ENCODE peak calls at places on chromosomes 7 and 10, in six cellular contexts. U, O, M, Y, I and F are unnamed samples.

GRCh38 chr7:7178906-7179305 is 3.4 kb upstream of the C1GALT1 start:
- DNase-seq in U (no peak), Y (no peak), M (no peak), O (no peak), I (peak; percentile 88), F (no peak)

GRCh38 chr10:93437946-93438795 is 44.0 kb downstream of the MYOF start:
- DNase-seq in M (no peak), O (peak; percentile 73), I (peak; percentile 37), Y (no peak), U (no peak), F (no peak)

GRCh38 chr10:61900829-61901783 is at the start of gene ARID5B:
- DNase-seq in M (peak; percentile 74), Y (peak; percentile 76), U (no peak), O (peak; percentile 72), I (peak; percentile 83), F (no peak)

GRCh38 chr10:48579251-48579960 is 25.5 kb downstream of the ARHGAP22 start:
- DNase-seq in O (peak; percentile 72), U (no peak), I (peak; percentile 80), Y (no peak), M (no peak), F (no peak)

GRCh38 chr10:60230892-60231291 is 158.8 kb downstream of the ANK3 start:
- DNase-seq in Y (no peak), I (peak; percentile 51), M (no peak), O (peak; percentile 43), U (no peak), F (no peak)

GRCh38 chr7:49089717-49090116 is 165.4 kb downstream of the CDC14C start:
- DNase-seq in U (no peak), O (no peak), M (no peak), Y (no peak), I (no peak), F (no peak)

GRCh38 chr7:49773082-49773938 is at the start of gene VWC2:
- DNase-seq in O (no peak), M (no peak), I (peak; percentile 5), U (no peak), Y (no peak), F (no peak)

GRCh38 chr10:103197177-103197576 is 4.1 kb upstream of the NT5C2 start:
- DNase-seq in Y (no peak), M (no peak), O (peak; percentile 75), U (no peak), I (peak; percentile 69), F (no peak)

GRCh38 chr7:84025332-84025927 is 169.2 kb downstream of the SEMA3A start:
- DNase-seq in M (no peak), I (peak; percentile 54), U (no peak), O (peak; percentile 94), Y (no peak), F (no peak)

GRCh38 chr7:28802450-28802849 is 155.7 kb downstream of the TRIL start:
- DNase-seq in O (no peak), U (no peak), M (no peak), Y (no peak), I (no peak), F (no peak)

GRCh38 chr7:130379551-130380120 is 658 bp upstream of the CPA1 start:
- DNase-seq in M (no peak), U (no peak), O (no peak), Y (no peak), I (no peak), F (no peak)

GRCh38 chr7:11474902-11475585 is 357.0 kb downstream of the THSD7A start:
- DNase-seq in U (no peak), I (peak; percentile 8), M (no peak), O (no peak), Y (no peak), F (no peak)

DNA sequence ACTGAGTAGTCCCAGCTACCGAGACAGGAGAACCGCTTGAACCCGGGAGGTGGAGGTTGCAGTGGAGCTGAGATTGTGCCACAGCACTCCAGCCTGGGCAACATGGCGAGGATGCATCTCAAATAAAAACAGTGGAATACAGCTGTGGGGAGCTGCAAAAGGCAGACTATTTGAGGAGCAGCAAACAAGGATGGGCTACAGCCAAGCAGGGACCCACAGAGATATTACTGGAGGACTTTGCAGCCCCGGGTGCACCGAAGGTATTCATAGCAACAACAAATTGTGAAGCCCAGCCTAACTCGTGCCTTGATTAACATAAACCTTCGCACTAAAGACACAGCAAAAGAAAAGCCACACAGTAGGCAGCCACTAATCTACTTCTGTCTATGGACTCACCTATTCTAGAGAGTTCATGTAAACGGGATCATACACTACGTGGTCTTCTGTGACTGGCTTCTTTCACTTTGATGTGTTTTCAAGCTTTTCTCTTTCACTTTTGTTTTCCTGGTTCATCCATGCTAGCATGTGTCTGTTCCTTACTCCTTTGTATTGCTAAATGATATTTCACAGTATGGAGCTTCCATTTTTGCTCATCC is 34.0 kb downstream of the PODXL start:
- DNase-seq in U (no peak), M (no peak), O (no peak), I (no peak), Y (no peak), F (no peak)
- H3K4me3 ChIP-seq in U (no peak overlapping the region), M (no peak overlapping the region), O (peak overlapping the region; percentile 27), I (no peak overlapping the region), Y (no peak overlapping the region), F (no peak overlapping the region)

GRCh38 chr10:68105820-68106219 is 3.5 kb upstream of the MYPN start:
- DNase-seq in Y (no peak), U (no peak), M (no peak), O (peak; percentile 78), I (peak; percentile 70), F (no peak)
- H3K4me3 ChIP-seq in Y (no peak overlapping the region), U (no peak overlapping the region), M (no peak overlapping the region), O (peak overlapping the region; percentile 29), I (no peak overlapping the region), F (no peak overlapping the region)

DNA sequence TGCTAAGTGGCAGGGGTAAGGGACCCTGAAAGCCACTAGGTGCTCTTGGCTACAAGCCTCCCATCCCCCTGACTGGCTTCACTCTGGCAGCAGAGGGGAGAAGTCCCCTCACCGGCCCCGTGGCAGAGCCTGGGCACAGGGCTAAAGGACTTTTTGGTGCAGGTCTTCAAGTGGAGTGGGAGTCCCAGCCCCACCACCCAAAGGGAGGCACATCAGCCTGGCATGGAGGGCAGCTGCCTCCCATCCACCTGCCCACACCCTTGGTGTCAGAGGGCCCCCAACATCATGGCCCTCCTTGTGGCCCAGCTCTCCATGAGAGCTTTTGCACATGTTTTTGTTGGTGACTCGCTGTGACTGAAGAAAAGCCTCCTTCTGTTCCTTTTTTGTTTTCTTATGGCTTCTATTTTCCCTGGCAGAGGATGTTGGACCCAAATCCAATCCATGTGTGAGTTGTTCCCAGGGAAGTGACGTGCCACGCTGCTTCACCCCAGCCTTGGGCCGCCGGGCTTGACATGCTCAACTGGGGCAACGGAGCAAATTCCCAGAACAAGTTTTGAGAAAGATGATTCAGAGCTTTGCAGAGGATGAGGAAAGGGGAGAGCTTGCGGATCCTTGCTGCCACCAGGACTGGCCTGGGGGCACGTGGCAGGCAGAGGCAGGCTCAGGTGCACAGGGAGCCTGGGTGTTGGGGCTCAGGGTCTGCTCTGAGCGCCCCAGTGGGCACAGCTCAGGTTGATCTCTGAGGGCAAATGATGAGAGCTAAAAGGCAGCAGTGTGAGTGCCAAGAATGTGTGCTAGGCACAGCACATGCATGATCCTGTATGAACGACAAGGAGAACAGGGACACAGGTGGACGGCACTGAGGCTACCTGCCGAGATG is 1.9 kb upstream of the AEBP1 start:
- DNase-seq in O (peak; percentile 85), I (peak; percentile 90), Y (no peak), U (no peak), M (no peak), F (no peak)
- H3K4me3 ChIP-seq in O (no peak overlapping the region), I (no peak overlapping the region), Y (no peak overlapping the region), U (no peak overlapping the region), M (no peak overlapping the region), F (no peak overlapping the region)

GRCh38 chr10:32939296-32940111 is 18.5 kb downstream of the ITGB1 start:
- DNase-seq in M (no peak), I (peak; percentile 39), Y (no peak), U (no peak), O (no peak), F (no peak)
- H3K4me3 ChIP-seq in M (no peak overlapping the region), I (no peak overlapping the region), Y (no peak overlapping the region), U (no peak overlapping the region), O (no peak overlapping the region), F (no peak overlapping the region)

GRCh38 chr7:104946338-104946737 is 67.7 kb upstream of the KMT2E start:
- DNase-seq in U (no peak), M (peak; percentile 57), O (no peak), Y (no peak), I (peak; percentile 49), F (no peak)

GRCh38 chr7:104950754-104951153 is 63.3 kb upstream of the KMT2E start:
- DNase-seq in I (no peak), O (no peak), M (no peak), U (no peak), Y (no peak), F (no peak)

GRCh38 chr7:104943502-104944343 is 70.3 kb upstream of the KMT2E start:
- DNase-seq in U (peak; percentile 71), M (peak; percentile 80), Y (peak; percentile 75), O (no peak), I (peak; percentile 28), F (no peak)

GRCh38 chr7:104950006-104950405 is 64.0 kb upstream of the KMT2E start:
- DNase-seq in U (no peak), Y (no peak), M (no peak), I (no peak), O (no peak), F (no peak)

GRCh38 chr7:104945599-104945956 is 68.4 kb upstream of the KMT2E start:
- DNase-seq in O (no peak), I (no peak), Y (no peak), U (no peak), M (no peak), F (no peak)
- H3K4me3 ChIP-seq in O (no peak overlapping the region), I (no peak overlapping the region), Y (no peak overlapping the region), U (no peak overlapping the region), M (no peak overlapping the region), F (no peak overlapping the region)

GRCh38 chr10:50512214-50512595 is 111.6 kb downstream of the SGMS1 start:
- DNase-seq in O (peak; percentile 55), U (no peak), Y (no peak), I (no peak), M (no peak), F (no peak)
- H3K4me3 ChIP-seq in O (no peak overlapping the region), U (no peak overlapping the region), Y (no peak overlapping the region), I (no peak overlapping the region), M (no peak overlapping the region), F (no peak overlapping the region)